ENCODE peak calls at places on chromosomes 6 and 20, in ten cellular contexts. K, N, L, V, Z, J, O, X, H and R are unnamed samples.

GRCh38 chr6:131594074-131594473 is 21.0 kb downstream of the ARG1 start:
- DNase-seq in K (no peak), O (no peak), N (no peak), X (no peak), J (no peak), H (no peak), V (no peak), L (no peak), Z (no peak), R (no peak)

GRCh38 chr6:108564178-108564577 is 3.5 kb downstream of the FOXO3 start:
- DNase-seq in K (no peak), O (peak), N (peak), J (no peak), L (no peak), X (peak), Z (no peak), H (no peak), V (peak), R (peak)

GRCh38 chr20:35306931-35307517 is 14.8 kb upstream of the FAM83C start:
- DNase-seq in L (peak), K (peak), Z (peak), O (peak), N (peak), V (no peak), X (peak), J (peak), H (peak), R (peak)

GRCh38 chr6:33823806-33824205 is 20.0 kb upstream of the MLN start:
- DNase-seq in H (no peak), L (no peak), J (no peak), V (no peak), X (no peak), O (no peak), Z (no peak), K (no peak), N (no peak), R (no peak)

GRCh38 chr20:6108330-6108729 is 14.5 kb downstream of the FERMT1 start:
- DNase-seq in J (no peak), V (no peak), L (peak), X (no peak), K (no peak), O (no peak), N (no peak), H (no peak), Z (no peak), R (no peak)

GRCh38 chr6:64224819-64225218 is 589.2 kb downstream of the PHF3 start:
- DNase-seq in V (no peak), N (peak), Z (no peak), J (no peak), O (peak), K (no peak), L (no peak), X (no peak), H (no peak), R (no peak)

GRCh38 chr6:39669117-39669690 is 56.0 kb downstream of the KIF6 start:
- DNase-seq in N (peak), Z (no peak), O (peak), J (no peak), K (no peak), L (peak), H (no peak), V (no peak), X (no peak), R (no peak)

GRCh38 chr20:37243076-37243936 is 18.3 kb downstream of the GHRH start:
- DNase-seq in J (no peak), O (no peak), H (no peak), K (no peak), Z (no peak), X (no peak), V (no peak), L (peak), N (no peak), R (no peak)

GRCh38 chr20:49319204-49319809 is 41.5 kb upstream of the ZNFX1 start:
- DNase-seq in Z (no peak), L (peak), N (no peak), H (peak), J (no peak), O (no peak), X (no peak), V (no peak), K (no peak), R (no peak)

GRCh38 chr6:158050955-158051354 is 69.3 kb downstream of the SYNJ2 start:
- DNase-seq in H (no peak), X (no peak), V (no peak), L (no peak), Z (no peak), O (no peak), N (peak), J (no peak), K (no peak), R (no peak)

GRCh38 chr6:105753184-105754097 is 332.7 kb upstream of the PRDM1 start:
- DNase-seq in O (peak), J (no peak), L (peak), X (peak), N (peak), Z (no peak), V (peak), K (no peak), H (no peak), R (peak)

GRCh38 chr6:126811307-126811706 is 307.2 kb upstream of the RSPO3 start:
- DNase-seq in K (no peak), H (no peak), Z (no peak), O (peak), N (peak), J (no peak), L (no peak), V (no peak), X (no peak), R (no peak)

GRCh38 chr20:33561981-33562601 is 72.2 kb downstream of the CBFA2T2 start:
- DNase-seq in J (peak), X (peak), K (no peak), O (peak), V (peak), L (peak), N (peak), Z (peak), H (peak), R (peak)

GRCh38 chr6:55636406-55637102 is 57.6 kb upstream of the HMGCLL1 start:
- DNase-seq in V (peak), Z (no peak), X (no peak), K (no peak), N (peak), H (no peak), L (no peak), J (peak), O (peak), R (peak)

GRCh38 chr6:2876210-2877056 is 26.7 kb downstream of the SERPINB9 start:
- DNase-seq in X (peak), H (no peak), L (peak), O (peak), K (peak), Z (peak), J (peak), N (peak), V (peak), R (peak)

GRCh38 chr20:44186674-44187053 is 324 bp downstream of the JPH2 start:
- DNase-seq in V (no peak), N (no peak), O (no peak), X (no peak), L (no peak), Z (no peak), J (peak), H (no peak), K (no peak), R (no peak)

GRCh38 chr6:116572162-116572561 is 858 bp downstream of the RWDD1 start:
- DNase-seq in J (peak), K (peak), N (peak), Z (peak), V (no peak), X (no peak), O (peak), L (no peak), H (peak), R (no peak)

GRCh38 chr20:3011752-3012151 is 31.7 kb upstream of the GNRH2 start:
- DNase-seq in X (no peak), K (no peak), V (no peak), N (no peak), O (no peak), H (no peak), L (no peak), J (no peak), Z (no peak), R (no peak)

GRCh38 chr6:49915035-49915434 is 48.7 kb upstream of the CRISP1 start:
- DNase-seq in J (peak), V (no peak), O (no peak), K (no peak), L (no peak), N (no peak), X (no peak), H (no peak), Z (no peak), R (no peak)

GRCh38 chr6:56677559-56677958 is 34.9 kb upstream of the DST start:
- DNase-seq in N (peak), O (peak), Z (no peak), J (no peak), K (no peak), V (no peak), H (no peak), X (no peak), L (no peak), R (peak)

GRCh38 chr6:15351631-15352030 is 105.8 kb downstream of the JARID2 start:
- DNase-seq in H (no peak), J (no peak), O (peak), X (no peak), N (peak), K (no peak), Z (no peak), L (no peak), V (no peak), R (peak)

GRCh38 chr6:167683028-167683862 is 143.5 kb upstream of the AFDN start:
- DNase-seq in L (no peak), K (no peak), O (peak), Z (no peak), N (peak), H (no peak), X (peak), J (peak), V (peak), R (peak)

GRCh38 chr20:53980101-53980500 is 90.3 kb downstream of the BCAS1 start:
- DNase-seq in Z (no peak), L (no peak), K (no peak), H (no peak), J (no peak), X (no peak), O (peak), N (no peak), V (no peak), R (no peak)

GRCh38 chr6:40328376-40328987 is 258.7 kb downstream of the LRFN2 start:
- DNase-seq in K (peak), J (peak), L (peak), Z (peak), X (peak), N (no peak), O (no peak), H (peak), V (no peak), R (peak)

GRCh38 chr6:111995409-111995808 is 58.5 kb upstream of the CCN6 start:
- DNase-seq in K (no peak), O (peak), L (no peak), Z (no peak), J (no peak), V (peak), X (no peak), N (no peak), H (no peak), R (peak)

GRCh38 chr20:38790210-38791053 is 15.1 kb upstream of the PPP1R16B start:
- DNase-seq in J (peak), X (peak), V (peak), N (peak), O (peak), Z (peak), H (peak), K (peak), L (peak), R (peak)

GRCh38 chr6:169651498-169651897 is 50.3 kb downstream of the WDR27 start:
- DNase-seq in O (no peak), H (no peak), J (no peak), V (no peak), K (no peak), L (no peak), X (no peak), Z (no peak), N (no peak), R (no peak)

GRCh38 chr20:53579581-53580375 is 13.9 kb downstream of the ZNF217 start:
- DNase-seq in O (peak), X (no peak), K (no peak), H (no peak), N (peak), L (no peak), V (peak), Z (peak), J (peak), R (peak)

GRCh38 chr20:63394069-63394468 is 32.9 kb upstream of the CHRNA4 start:
- DNase-seq in H (no peak), N (no peak), O (no peak), V (no peak), L (peak), X (no peak), J (peak), Z (no peak), K (no peak), R (peak)

GRCh38 chr20:64198347-64198746 is 34.1 kb downstream of the MYT1 start:
- DNase-seq in Z (no peak), X (no peak), O (no peak), K (no peak), H (no peak), N (no peak), L (no peak), J (no peak), V (no peak), R (no peak)

GRCh38 chr6:34373511-34373910 is 19.0 kb downstream of the NUDT3 start:
- DNase-seq in H (no peak), N (no peak), X (no peak), J (no peak), V (no peak), Z (no peak), O (no peak), L (no peak), K (no peak), R (no peak)

GRCh38 chr6:31888281-31889258 is 8.9 kb downstream of the EHMT2 start:
- DNase-seq in K (peak), L (peak), O (no peak), J (peak), Z (peak), X (no peak), V (no peak), H (peak), N (no peak), R (peak)

GRCh38 chr20:45014671-45015415 is 48.5 kb downstream of the STK4 start:
- DNase-seq in J (peak), L (no peak), H (no peak), N (peak), V (peak), O (peak), K (no peak), X (no peak), Z (no peak), R (peak)

GRCh38 chr20:29689411-29690225 is 1567.8 kb upstream of the DEFB115 start:
- DNase-seq in X (no peak), L (no peak), H (peak), O (no peak), N (no peak), K (no peak), V (no peak), J (no peak), Z (no peak), R (peak)

GRCh38 chr6:111750753-111751684 is 122.2 kb downstream of the FYN start:
- DNase-seq in K (peak), N (peak), H (no peak), L (peak), J (no peak), X (no peak), Z (peak), V (no peak), O (no peak), R (no peak)

GRCh38 chr20:55200317-55200716 is 724.9 kb downstream of the DOK5 start:
- DNase-seq in H (no peak), X (no peak), J (no peak), L (no peak), O (no peak), Z (no peak), K (no peak), N (no peak), V (no peak), R (no peak)

DNA sequence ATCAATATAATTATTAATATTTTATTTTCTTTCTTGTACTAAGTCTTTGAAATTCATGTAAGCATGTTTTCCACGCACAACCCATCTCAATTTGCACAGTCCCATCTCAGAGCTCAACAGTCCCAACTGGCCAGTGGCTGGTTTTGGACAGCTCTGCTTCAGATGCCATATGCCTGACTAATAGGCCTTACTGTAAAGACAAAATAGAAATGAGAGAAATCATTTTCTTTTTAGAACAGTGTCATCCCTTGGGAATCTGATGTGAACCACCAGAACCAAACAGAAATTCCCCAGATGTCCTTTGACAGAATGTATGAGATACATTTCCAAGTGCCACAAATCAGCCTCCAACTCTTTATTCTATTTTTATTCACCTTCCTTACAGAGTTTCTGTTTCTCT is 338.9 kb downstream of the ESR1 start:
- DNase-seq in N (peak), V (no peak), J (no peak), Z (no peak), X (no peak), H (no peak), L (no peak), O (peak), K (no peak), R (no peak)
- H3K4me2 ChIP-seq in N (peak), V (no peak), J (no peak), Z (no peak), X (no peak), H (no peak), L (no peak), O (peak), K (no peak), R (no peak)

DNA sequence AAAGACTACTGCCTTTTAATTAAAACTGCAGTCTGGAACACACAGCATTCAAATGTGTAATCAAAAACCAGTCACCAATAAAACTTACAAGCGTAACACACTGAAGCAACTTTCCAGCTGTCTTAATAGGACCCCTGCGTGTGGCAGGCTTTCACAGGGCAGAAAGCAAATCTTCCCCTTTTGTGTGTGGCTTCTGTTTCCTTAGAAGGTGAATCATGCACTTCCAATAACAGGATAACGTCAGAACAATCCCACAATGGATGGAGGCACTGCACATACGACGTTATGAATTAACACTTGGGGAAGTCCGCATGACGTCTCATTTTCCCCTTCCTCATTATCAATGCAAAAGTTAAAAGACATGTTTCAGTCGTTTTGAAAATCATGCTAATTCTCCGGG is 44.8 kb downstream of the INSM1 start:
- DNase-seq in O (no peak), J (no peak), N (no peak), H (no peak), K (no peak), X (no peak), Z (no peak), L (no peak), V (no peak), R (no peak)
- H2AFZ ChIP-seq in O (no peak), J (no peak), N (no peak), H (no peak), K (no peak), X (no peak), Z (no peak), L (no peak), V (no peak), R (no peak)

DNA sequence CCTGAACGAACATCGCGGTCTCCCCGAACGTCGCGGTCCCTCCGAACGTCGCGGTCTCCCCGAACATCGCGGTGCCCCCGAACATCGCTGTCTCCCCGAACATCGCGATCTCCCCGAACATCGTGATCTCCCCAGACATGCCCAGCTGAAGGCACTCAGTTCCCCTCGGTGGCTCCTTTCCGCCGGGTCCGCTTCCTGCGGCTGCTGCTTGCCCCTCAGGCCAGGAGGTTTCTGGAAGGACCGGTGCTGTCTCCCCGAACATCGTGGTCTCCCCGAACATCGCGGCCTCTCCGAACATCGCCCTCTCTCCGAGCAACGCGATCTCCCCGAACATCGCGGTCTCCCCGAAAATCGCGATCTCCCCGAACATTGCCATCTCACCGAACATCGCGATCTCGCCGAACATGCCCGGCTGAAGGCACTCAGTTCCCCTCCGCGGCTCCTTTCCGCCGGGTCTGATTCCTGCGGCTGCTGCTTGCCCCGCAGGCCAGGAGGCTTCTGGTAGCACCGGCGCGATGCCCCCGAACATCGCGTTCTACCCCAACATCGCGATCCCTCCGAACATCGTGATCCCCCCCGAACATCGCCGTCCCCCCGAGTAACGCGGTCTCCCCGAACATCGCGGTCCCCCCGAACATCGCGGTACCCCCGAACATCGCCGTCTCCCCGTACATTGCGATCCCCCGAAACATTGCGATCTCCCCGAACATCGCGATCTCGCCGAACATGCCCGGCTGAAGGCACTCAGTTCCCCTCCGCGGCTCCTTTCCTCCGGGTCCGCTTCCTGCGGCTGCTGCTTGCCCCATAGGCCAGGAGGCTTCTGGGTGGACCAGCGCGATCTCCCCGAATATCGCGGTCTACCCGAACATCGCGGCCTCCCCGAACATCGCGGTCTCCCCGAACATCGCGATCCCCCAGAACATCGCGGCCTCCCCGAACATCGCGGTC is 774 bp downstream of the ULBP1 start:
- DNase-seq in Z (no peak), N (peak), O (peak), L (no peak), H (no peak), X (no peak), V (no peak), K (peak), J (no peak), R (no peak)
- H3K4me2 ChIP-seq in Z (peak), N (peak), O (peak), L (peak), H (peak), X (peak), V (peak), K (no peak), J (peak), R (peak)

DNA sequence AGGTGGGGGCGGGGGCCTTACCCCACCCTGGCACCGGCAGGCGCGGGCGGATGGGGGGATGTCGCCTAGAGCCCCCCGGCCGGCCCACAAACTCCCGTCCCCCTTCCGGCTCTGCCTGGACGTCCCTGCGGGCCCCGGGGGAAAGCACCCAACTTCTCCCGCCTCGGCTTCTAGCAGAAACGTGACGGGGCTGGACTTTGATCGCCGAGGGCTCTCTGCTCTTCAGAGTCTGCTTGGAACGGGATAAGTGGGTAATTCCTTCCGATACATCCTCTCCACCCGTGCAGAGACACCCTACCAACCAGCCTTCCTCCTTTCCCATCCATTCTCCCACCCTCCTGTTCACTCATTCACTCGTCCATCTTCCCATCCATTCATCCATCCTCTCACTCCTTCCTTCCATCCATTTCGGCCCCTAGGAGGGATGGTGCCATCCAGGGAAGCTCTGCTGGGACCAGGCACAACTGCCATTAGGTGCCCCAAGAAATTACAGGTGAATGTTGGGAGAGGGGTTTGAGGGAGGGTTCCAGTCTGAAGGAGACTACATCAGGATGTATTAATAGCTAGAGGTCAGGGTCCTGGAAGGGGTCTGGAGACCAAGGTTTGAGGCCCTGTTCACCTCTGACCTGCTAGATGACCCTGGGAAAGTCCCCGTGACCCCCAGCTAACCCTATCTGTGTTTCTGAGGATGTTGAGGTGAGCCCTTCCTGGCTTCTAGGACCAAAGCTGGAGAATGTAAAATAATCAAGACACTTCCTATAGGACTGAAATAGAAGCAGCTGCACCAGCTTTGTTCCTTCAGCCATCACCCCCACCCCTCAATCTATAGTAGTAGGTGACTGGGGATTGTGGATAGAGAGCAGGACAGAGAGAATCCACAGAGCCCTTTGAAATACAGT is 518 bp downstream of the TTLL9 start:
- DNase-seq in L (peak), V (no peak), K (no peak), X (no peak), N (no peak), J (peak), H (no peak), Z (no peak), O (no peak), R (no peak)
- H2AFZ ChIP-seq in L (peak), V (no peak), K (no peak), X (no peak), N (peak), J (peak), H (no peak), Z (no peak), O (no peak), R (peak)